ENCODE peak calls at places on chromosomes 4 and X, in six cellular contexts. X, F, J, D, M and G are unnamed samples.
A peak's percentile ranks its signal among the peaks of the same experiment; 100 is the strongest.

GRCh38 chr4:27360651-27361347 is 500.2 kb downstream of the STIM2 start:
- DNase-seq in X (peak; percentile 39), M (no peak), J (no peak), D (peak; percentile 22), F (no peak), G (no peak)

GRCh38 chrX:80576815-80577533 is 156.7 kb downstream of the TENT5D start:
- DNase-seq in F (no peak), J (no peak), X (peak; percentile 74), D (no peak), M (no peak), G (no peak)

GRCh38 chr4:39883645-39884044 is 94.1 kb downstream of the PDS5A start:
- DNase-seq in X (no peak), M (no peak), J (no peak), F (no peak), D (no peak), G (no peak)

GRCh38 chr4:100493756-100494155 is 24.1 kb downstream of the EMCN start:
- DNase-seq in F (no peak), D (no peak), M (no peak), J (no peak), X (no peak), G (no peak)

GRCh38 chr4:150849016-150849415 is 166.1 kb downstream of the LRBA start:
- DNase-seq in J (peak; percentile 2), M (no peak), F (no peak), D (no peak), X (no peak), G (no peak)

GRCh38 chr4:152479428-152480026 is 56.4 kb downstream of the FBXW7 start:
- DNase-seq in M (no peak), F (no peak), D (no peak), J (no peak), X (no peak), G (no peak)

GRCh38 chr4:186204103-186204559 is 12.8 kb downstream of the CYP4V2 start:
- DNase-seq in D (no peak), M (no peak), X (peak; percentile 85), J (no peak), F (no peak), G (no peak)

GRCh38 chrX:71256051-71256450 is 2.1 kb upstream of the ZMYM3 start:
- DNase-seq in M (no peak), F (no peak), J (no peak), D (no peak), X (no peak), G (no peak)

GRCh38 chr4:141654098-141654497 is 17.7 kb downstream of the IL15 start:
- DNase-seq in J (peak; percentile 4), F (no peak), X (peak; percentile 59), D (no peak), M (no peak), G (no peak)

GRCh38 chr4:95524184-95524583 is 24.6 kb downstream of the UNC5C start:
- DNase-seq in J (no peak), M (no peak), X (no peak), F (no peak), D (no peak), G (no peak)

GRCh38 chrX:103607385-103608304 is at the start of gene TCEAL3:
- DNase-seq in D (no peak), J (peak; percentile 39), F (peak; percentile 57), X (peak; percentile 51), M (peak; percentile 8), G (no peak)

GRCh38 chr4:172515266-172515879 is 653.2 kb upstream of the GALNT7 start:
- DNase-seq in M (no peak), J (no peak), F (no peak), D (no peak), X (peak; percentile 31), G (no peak)

GRCh38 chr4:1813915-1814314 is 20.8 kb downstream of the FGFR3 start:
- DNase-seq in X (no peak), F (no peak), M (no peak), D (no peak), J (no peak), G (no peak)